ENCODE peak calls at places on chromosomes 16 and 17, in five cellular contexts. M is AG10803, L is progenitor cell of endocrine pancreas, G is heart right ventricle, T is stomach. Y is an unnamed sample.

GRCh38 chr17:50348522-50349240 is 2.8 kb downstream of the XYLT2 start:
- DNase-seq in M (peak), L (no peak), G (no peak), T (peak), Y (peak)

GRCh38 chr17:65696739-65697394 is 135.4 kb upstream of the AXIN2 start:
- DNase-seq in M (peak), L (no peak), G (no peak), T (no peak), Y (peak)

GRCh38 chr16:87619360-87620200 is 17.3 kb downstream of the JPH3 start:
- DNase-seq in M (no peak), L (no peak), G (no peak), T (no peak), Y (no peak)

GRCh38 chr17:60577147-60577925 is 22.7 kb upstream of the PPM1D start:
- DNase-seq in M (peak), L (no peak), G (no peak), T (no peak), Y (no peak)

GRCh38 chr17:49287481-49287880 is 56.9 kb upstream of the PHOSPHO1 start:
- DNase-seq in M (no peak), L (no peak), G (no peak), T (no peak), Y (no peak)

GRCh38 chr17:6666077-6666521 is 14.5 kb downstream of the C17orf100 start:
- DNase-seq in M (peak), L (peak), G (peak), T (peak), Y (peak)

GRCh38 chr17:37830151-37830993 is 85.5 kb upstream of the HNF1B start:
- DNase-seq in M (no peak), L (no peak), G (no peak), T (no peak), Y (no peak)

GRCh38 chr17:61000911-61001310 is 323.3 kb downstream of the BCAS3 start:
- DNase-seq in M (peak), L (no peak), G (no peak), T (no peak), Y (peak)

DNA sequence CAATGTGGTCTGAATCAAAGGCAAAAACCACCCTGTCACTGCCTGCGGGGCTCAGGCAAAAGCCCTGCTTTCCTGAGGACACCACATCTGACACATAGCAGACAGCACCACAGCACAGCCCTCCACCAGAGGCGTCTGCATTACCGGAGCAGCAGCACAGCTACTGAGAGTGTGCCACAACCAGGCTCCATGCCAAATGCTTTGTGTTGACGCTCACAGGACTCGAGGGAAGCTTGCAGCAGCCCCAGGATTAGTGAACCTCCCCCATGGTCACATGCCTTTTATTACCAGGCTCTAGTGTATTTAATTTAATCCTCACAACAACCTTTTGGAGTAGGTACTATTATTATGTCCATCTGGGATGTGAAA is 12.6 kb downstream of the ATPAF2 start:
- DNase-seq in M (peak), L (no peak), G (peak), T (no peak), Y (peak)
- TF ChIP-seq CTCF in M (peak), L (no peak), G (no peak), T (no peak), Y (no peak)

GRCh38 chr17:29568331-29569244 is at the start of gene TP53I13:
- DNase-seq in M (peak), L (peak), G (peak), T (peak), Y (peak)
- TF ChIP-seq CTCF in M (no peak), L (no peak), G (no peak), T (no peak), Y (no peak)

GRCh38 chr16:82598766-82599165 is 28.0 kb upstream of the CDH13 start:
- DNase-seq in M (no peak), L (no peak), G (no peak), T (no peak), Y (no peak)

GRCh38 chr16:82605863-82606620 is 20.7 kb upstream of the CDH13 start:
- DNase-seq in M (no peak), L (no peak), G (no peak), T (no peak), Y (no peak)

GRCh38 chr16:82605076-82605475 is 21.7 kb upstream of the CDH13 start:
- DNase-seq in M (no peak), L (no peak), G (no peak), T (no peak), Y (no peak)

GRCh38 chr16:82609140-82609539 is 17.6 kb upstream of the CDH13 start:
- DNase-seq in M (peak), L (no peak), G (peak), T (no peak), Y (no peak)

DNA sequence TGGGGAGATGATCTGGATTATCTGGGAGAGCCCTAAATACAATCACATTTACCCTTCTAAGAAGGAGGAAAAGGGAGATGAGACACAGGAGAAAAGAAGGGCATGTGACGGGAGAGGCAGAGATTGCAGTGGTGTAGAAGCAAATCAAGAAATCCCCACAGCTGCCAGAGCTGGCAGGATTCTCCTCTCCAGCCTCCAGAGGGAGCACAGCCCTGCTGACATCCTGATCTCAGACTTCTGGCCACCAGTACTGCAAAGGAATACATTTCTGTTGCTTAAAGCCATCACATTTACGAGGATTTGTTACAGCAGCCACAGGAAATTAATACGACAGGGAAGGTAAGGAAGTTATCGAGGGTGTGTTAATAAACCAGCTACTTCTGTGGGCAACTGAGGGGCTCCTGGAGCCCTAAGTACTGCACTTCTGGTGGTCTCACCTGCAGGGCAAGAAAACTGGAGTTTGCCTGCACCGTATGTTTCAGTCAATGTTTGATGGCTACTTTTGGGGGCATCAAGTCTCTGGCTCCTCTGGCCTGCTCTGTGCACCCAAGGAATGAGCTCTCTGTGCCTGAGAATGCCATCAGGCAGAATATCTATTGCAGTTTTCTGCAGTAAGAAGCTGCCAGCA is 22.9 kb upstream of the CDH13 start:
- DNase-seq in M (peak), L (no peak), G (peak), T (peak), Y (peak)
- TF ChIP-seq CTCF in M (peak), L (peak), G (peak), T (peak), Y (peak)

GRCh38 chr16:4656695-4657686 is 32.4 kb downstream of the MGRN1 start:
- DNase-seq in M (no peak), L (no peak), G (no peak), T (no peak), Y (no peak)
- TF ChIP-seq CTCF in M (no peak), L (no peak), G (no peak), T (no peak), Y (no peak)

DNA sequence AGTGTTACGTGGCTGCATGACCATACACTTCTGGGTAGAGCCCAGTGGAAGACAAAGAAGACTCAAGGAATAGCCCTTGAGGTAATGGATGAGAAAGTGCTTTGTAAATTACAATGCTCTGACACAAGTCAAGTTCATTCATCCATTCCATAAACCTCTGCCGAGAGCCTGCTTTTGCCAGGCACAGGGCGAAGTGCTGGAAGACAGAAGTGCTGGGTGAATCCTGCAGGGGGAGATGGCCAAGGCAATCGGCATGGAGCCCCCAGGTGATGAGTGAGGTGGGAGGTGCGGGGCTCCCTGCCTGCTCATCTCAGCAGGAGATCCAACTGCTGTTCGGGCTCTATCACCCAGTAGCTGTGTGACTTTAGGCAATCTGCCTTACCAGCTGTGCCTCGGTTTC is 2.8 kb upstream of the SOCS3 start:
- DNase-seq in M (no peak), L (no peak), G (no peak), T (no peak), Y (no peak)
- TF ChIP-seq CTCF in M (peak), L (no peak), G (no peak), T (no peak), Y (peak)

GRCh38 chr16:88821168-88821850 is 9.6 kb upstream of the APRT start:
- DNase-seq in M (no peak), L (no peak), G (no peak), T (no peak), Y (no peak)
- TF ChIP-seq CTCF in M (no peak), L (no peak), G (no peak), T (no peak), Y (no peak)